ENCODE peak calls at places on chromosomes 7 and 10, in seven cellular contexts. N, I, T, S, J, G and X are unnamed samples. For H3K4me1, the result is how much of the 10 kb centered on the place peaks cover.

GRCh38 chr7:17598846-17599245 is 300.4 kb downstream of the AHR start:
- DNase-seq in N (no peak), I (no peak), T (no peak), S (no peak), J (no peak), G (no peak), X (no peak)

GRCh38 chr7:107150375-107151073 is 18.3 kb upstream of the HBP1 start:
- DNase-seq in N (peak), I (peak), T (peak), S (peak), J (peak), G (peak), X (peak)

GRCh38 chr10:51251110-51251509 is 176.8 kb downstream of the PRKG1 start:
- DNase-seq in N (no peak), I (no peak), T (no peak), S (no peak), J (no peak), G (no peak), X (no peak)

GRCh38 chr7:19916011-19916410 is 142.6 kb upstream of the TMEM196 start:
- DNase-seq in N (no peak), I (no peak), T (no peak), S (no peak), J (no peak), G (no peak), X (no peak)

GRCh38 chr7:116574025-116574822 is 49.4 kb downstream of the CAV1 start:
- DNase-seq in N (no peak), I (no peak), T (no peak), S (no peak), J (no peak), G (no peak), X (no peak)

GRCh38 chr7:155644971-155645509 is 579 bp downstream of the RBM33 start:
- DNase-seq in N (peak), I (peak), T (peak), S (peak), J (peak), G (no peak), X (peak)

GRCh38 chr10:90817173-90817889 is 40.5 kb downstream of the HTR7 start:
- DNase-seq in N (no peak), I (no peak), T (no peak), S (no peak), J (no peak), G (no peak), X (no peak)

GRCh38 chr10:33333260-33334169 is 952 bp downstream of the NRP1 start:
- DNase-seq in N (no peak), I (peak), T (no peak), S (no peak), J (no peak), G (no peak), X (peak)

GRCh38 chr7:1488016-1488415 is 16.2 kb downstream of the INTS1 start:
- DNase-seq in N (no peak), I (no peak), T (no peak), S (no peak), J (no peak), G (no peak), X (no peak)

GRCh38 chr10:119658274-119658673 is 7.1 kb downstream of the BAG3 start:
- DNase-seq in N (peak), I (peak), T (peak), S (peak), J (peak), G (peak), X (no peak)

GRCh38 chr7:93758621-93759020 is 131.9 kb downstream of the TFPI2 start:
- DNase-seq in N (no peak), I (no peak), T (no peak), S (no peak), J (no peak), G (no peak), X (no peak)

GRCh38 chr10:120371856-120372255 is 85.2 kb upstream of the PLPP4 start:
- DNase-seq in N (no peak), I (no peak), T (no peak), S (no peak), J (no peak), G (no peak), X (no peak)

GRCh38 chr10:111076682-111077661 is at the start of gene ADRA2A:
- DNase-seq in N (peak), I (peak), T (peak), S (peak), J (no peak), G (no peak), X (peak)

GRCh38 chr7:81482600-81483186 is 287.2 kb downstream of the HGF start:
- DNase-seq in N (no peak), I (no peak), T (peak), S (no peak), J (no peak), G (no peak), X (peak)

GRCh38 chr10:28869606-28870201 is 192.4 kb downstream of the BAMBI start:
- DNase-seq in N (no peak), I (no peak), T (no peak), S (no peak), J (no peak), G (peak), X (no peak)

GRCh38 chr7:149140784-149141183 is 6.5 kb upstream of the ZNF398 start:
- DNase-seq in N (no peak), I (no peak), T (peak), S (no peak), J (no peak), G (peak), X (no peak)

GRCh38 chr10:24952146-24952700 is at the start of gene PRTFDC1:
- DNase-seq in N (peak), I (peak), T (peak), S (peak), J (peak), G (no peak), X (peak)

GRCh38 chr7:95469850-95470249 is 15.9 kb upstream of the ASB4 start:
- DNase-seq in N (no peak), I (no peak), T (no peak), S (no peak), J (no peak), G (no peak), X (peak)

GRCh38 chr7:142938611-142939010 is 673 bp upstream of the LLCFC1 start:
- DNase-seq in N (no peak), I (no peak), T (no peak), S (no peak), J (no peak), G (no peak), X (no peak)

GRCh38 chr7:83105948-83106347 is 56.7 kb downstream of the PCLO start:
- DNase-seq in N (no peak), I (no peak), T (no peak), S (no peak), J (no peak), G (no peak), X (no peak)

GRCh38 chr10:117942261-117942660 is 104.5 kb downstream of the RAB11FIP2 start:
- DNase-seq in N (no peak), I (no peak), T (no peak), S (no peak), J (no peak), G (no peak), X (no peak)

GRCh38 chr7:102389810-102390209 is 6.4 kb upstream of the PRKRIP1 start:
- DNase-seq in N (no peak), I (no peak), T (no peak), S (no peak), J (no peak), G (no peak), X (no peak)

GRCh38 chr10:103980246-103980906 is 13.4 kb downstream of the SLK start:
- DNase-seq in N (no peak), I (no peak), T (no peak), S (no peak), J (no peak), G (no peak), X (no peak)

GRCh38 chr10:103985726-103986125 is 18.8 kb downstream of the SLK start:
- DNase-seq in N (no peak), I (no peak), T (peak), S (no peak), J (no peak), G (no peak), X (no peak)

GRCh38 chr10:103979530-103979929 is 12.6 kb downstream of the SLK start:
- DNase-seq in N (no peak), I (no peak), T (no peak), S (no peak), J (no peak), G (no peak), X (no peak)

GRCh38 chr10:103983367-103983911 is 16.5 kb downstream of the SLK start:
- DNase-seq in N (no peak), I (no peak), T (no peak), S (no peak), J (no peak), G (no peak), X (no peak)

DNA sequence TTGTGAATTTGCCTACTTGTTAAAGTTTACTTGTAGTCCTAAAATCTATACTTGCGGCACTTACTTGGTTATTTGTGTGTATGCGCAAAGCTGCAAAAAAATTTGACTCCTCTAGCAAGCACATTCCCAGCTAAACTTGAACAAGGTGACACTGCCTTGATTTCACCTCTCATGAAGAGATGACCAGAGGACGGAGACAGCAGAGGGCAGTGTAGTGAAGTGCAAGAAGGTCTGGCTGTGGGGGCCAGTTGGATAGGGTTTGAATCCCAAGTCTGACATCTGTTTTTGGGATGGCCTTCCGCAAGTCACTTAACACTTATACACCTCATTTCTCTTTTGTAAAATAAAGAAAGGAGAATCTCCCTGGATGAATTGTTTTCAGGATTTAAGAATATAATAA is 15.7 kb downstream of the SLK start:
- DNase-seq in N (no peak), I (no peak), T (peak), S (no peak), J (no peak), G (no peak), X (no peak)
- H3K4me3 ChIP-seq in N (no peak), I (no peak), T (no peak), S (no peak), J (no peak), G (no peak), X (no peak)

DNA sequence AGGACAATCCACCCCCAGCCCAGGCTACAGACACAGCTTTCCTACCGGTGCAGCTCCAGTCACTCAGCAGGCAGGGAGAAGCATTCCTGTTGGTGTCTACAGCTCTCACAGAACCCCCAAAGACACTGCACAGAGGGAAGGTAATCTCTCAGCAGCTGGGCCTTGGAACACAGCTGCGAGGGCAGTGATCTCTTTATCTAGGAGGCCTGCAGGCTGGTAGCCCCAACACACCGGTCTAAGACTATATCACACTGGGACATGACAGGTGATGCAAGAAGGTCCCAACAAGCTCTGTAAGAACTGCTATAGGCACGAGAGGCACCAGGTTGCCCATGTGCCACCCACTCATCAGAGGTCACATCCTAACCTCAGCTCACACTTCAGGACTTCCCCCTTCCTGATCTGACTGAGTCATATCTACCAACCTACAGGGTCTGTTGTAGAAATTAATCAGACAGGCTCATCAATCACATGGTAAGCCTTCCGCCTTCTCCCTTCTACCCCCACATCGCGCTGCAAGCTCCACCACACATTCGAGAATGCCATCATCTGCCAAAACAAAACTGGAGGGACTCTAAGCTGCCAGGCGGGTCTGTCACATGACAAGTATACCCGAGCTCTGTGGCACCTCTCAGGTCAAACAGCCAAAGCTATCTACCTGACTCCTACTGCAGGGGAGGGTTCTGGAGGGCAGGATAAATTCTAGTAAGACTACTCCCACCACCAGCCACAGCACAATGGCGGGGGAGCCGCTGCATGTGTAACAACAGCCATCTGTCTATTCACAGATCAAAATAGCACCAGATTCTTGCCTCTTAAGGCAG is 26.1 kb downstream of the FAM53B start:
- DNase-seq in N (no peak), I (no peak), T (no peak), S (peak), J (peak), G (no peak), X (peak)
- H3K4me1 ChIP-seq in N (half or more), I (half or more), T (under half), S (under half), J (half or more), G (under half), X (under half)

GRCh38 chr7:68613405-68613804 is 984.9 kb upstream of the AUTS2 start:
- DNase-seq in N (no peak), I (no peak), T (no peak), S (no peak), J (no peak), G (no peak), X (no peak)
- H3K4me3 ChIP-seq in N (no peak), I (no peak), T (no peak), S (no peak), J (no peak), G (no peak), X (no peak)

DNA sequence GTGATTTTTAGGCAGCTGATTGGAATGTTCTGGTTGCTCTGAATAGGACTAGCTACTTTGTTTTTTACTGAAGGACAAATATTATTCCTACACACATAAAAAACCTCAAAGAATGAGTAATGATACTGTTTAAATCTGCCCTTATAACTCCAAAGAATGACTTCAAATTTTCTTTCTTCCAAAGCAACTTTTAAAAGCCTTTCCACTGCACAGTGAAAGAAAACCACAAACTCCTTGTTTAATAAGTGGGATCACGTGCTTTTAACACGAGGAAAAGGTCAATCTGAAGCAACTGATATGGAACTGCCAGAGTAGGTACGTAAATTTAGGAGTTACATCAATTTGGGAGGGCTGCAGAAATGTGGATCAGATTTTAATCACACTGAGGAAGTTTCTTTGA is 8.0 kb upstream of the PRKCQ start:
- DNase-seq in N (no peak), I (no peak), T (no peak), S (no peak), J (no peak), G (no peak), X (no peak)
- H3K4me1 ChIP-seq in N (under half), I (under half), T (under half), S (under half), J (under half), G (under half), X (under half)

DNA sequence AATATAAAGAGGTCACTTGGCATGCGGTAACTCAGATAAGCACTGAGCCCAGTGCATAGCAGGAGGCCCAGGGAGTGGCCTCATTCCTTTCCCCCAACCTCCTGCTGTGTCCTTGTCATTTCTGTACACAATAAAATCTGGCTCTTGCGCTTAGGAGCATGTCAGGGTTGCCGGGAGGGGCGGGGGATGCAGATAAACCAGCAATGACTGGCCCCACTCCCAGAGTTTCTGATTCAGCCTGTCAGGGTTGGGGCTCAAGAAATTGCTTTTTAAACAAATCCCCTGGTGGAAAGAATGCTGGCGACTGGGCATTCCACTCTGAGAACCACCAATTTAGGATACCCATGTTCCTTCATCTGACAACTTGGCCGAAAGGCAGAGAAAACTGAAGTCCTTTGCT is 376.5 kb downstream of the TCERG1L start:
- DNase-seq in N (no peak), I (no peak), T (no peak), S (peak), J (no peak), G (peak), X (no peak)
- H3K4me3 ChIP-seq in N (no peak), I (no peak), T (no peak), S (no peak), J (no peak), G (no peak), X (no peak)